ENCODE peak calls at places on chromosomes 3 and 15, in six cellular contexts. P is RWPE1, F is tibial artery, M is astrocyte of the spinal cord, R is neural crest cell, Q is adrenal gland. I is an unnamed sample.

GRCh38 chr3:30612422-30613134 is 6.2 kb downstream of the TGFBR2 start:
- DNase-seq in P (no peak), F (no peak), M (no peak), R (no peak), Q (no peak), I (no peak)

GRCh38 chr3:44920081-44920480 is 45.7 kb downstream of the TGM4 start:
- DNase-seq in P (no peak), F (peak), M (no peak), R (no peak), Q (no peak), I (no peak)

GRCh38 chr15:91855684-91856553 is 2.4 kb downstream of the SLCO3A1 start:
- DNase-seq in P (peak), F (no peak), M (no peak), R (no peak), Q (no peak), I (no peak)

GRCh38 chr15:42392309-42393024 is 33.2 kb downstream of the CAPN3 start:
- DNase-seq in P (no peak), F (no peak), M (no peak), R (peak), Q (no peak), I (no peak)

GRCh38 chr3:11059090-11059798 is 66.7 kb downstream of the SLC6A1 start:
- DNase-seq in P (peak), F (peak), M (peak), R (peak), Q (peak), I (no peak)

GRCh38 chr15:71392821-71393220 is 277.6 kb downstream of the THSD4 start:
- DNase-seq in P (no peak), F (no peak), M (no peak), R (no peak), Q (no peak), I (no peak)

GRCh38 chr3:57228734-57229505 is 1.4 kb downstream of the APPL1 start:
- DNase-seq in P (peak), F (no peak), M (peak), R (no peak), Q (peak), I (no peak)

GRCh38 chr15:90594297-90594696 is 64.6 kb downstream of the CRTC3 start:
- DNase-seq in P (peak), F (peak), M (no peak), R (no peak), Q (peak), I (peak)

GRCh38 chr3:167733961-167734497 is 663 bp downstream of the PDCD10 start:
- DNase-seq in P (peak), F (no peak), M (peak), R (no peak), Q (no peak), I (no peak)

GRCh38 chr15:85443593-85444328 is 63.4 kb downstream of the AKAP13 start:
- DNase-seq in P (peak), F (no peak), M (peak), R (no peak), Q (no peak), I (no peak)

GRCh38 chr3:13152826-13153710 is 79.8 kb upstream of the IQSEC1 start:
- DNase-seq in P (no peak), F (no peak), M (no peak), R (no peak), Q (no peak), I (no peak)

DNA sequence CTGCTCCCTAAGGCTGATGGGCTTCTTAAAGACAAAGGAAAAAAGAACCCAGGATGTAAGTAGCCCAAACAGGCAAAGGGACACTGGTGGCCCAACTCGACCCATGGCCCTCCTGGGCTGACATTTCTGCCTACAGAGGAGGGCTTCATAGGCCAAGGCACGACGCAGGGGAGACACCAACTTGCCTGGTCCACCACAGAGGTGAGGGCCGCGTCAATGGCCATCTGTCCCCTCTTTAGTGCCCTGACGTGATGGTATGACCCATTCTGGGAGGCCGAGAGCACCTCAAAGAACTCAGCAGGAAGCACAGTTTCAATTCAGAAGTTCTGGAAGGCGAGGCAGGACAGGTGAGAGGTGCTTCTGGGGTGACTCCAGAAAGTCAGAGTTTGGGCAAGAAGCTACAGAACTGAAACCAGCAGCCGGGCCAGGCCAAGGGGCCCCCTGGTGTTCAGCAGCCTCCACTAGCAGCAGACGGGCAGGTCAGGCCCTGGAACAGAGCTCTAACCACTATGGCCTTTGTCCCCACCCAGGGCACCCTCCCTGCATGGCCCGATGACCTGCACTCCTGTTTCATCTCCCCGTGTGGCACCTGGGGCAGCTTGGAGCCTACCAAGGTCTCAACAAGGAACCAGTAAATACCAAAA is 45.1 kb downstream of the HMCES start:
- DNase-seq in P (no peak), F (no peak), M (no peak), R (no peak), Q (no peak), I (no peak)
- TF ChIP-seq CTCF in P (no peak), F (no peak), M (no peak), R (no peak), Q (no peak), I (no peak)

GRCh38 chr3:20668411-20668810 is 482.4 kb upstream of the SGO1 start:
- DNase-seq in P (no peak), F (no peak), M (no peak), R (no peak), Q (peak), I (no peak)
- TF ChIP-seq CTCF in P (no peak), F (no peak), M (no peak), R (no peak), Q (no peak), I (no peak)

GRCh38 chr15:48176097-48176496 is 2.0 kb downstream of the MYEF2 start:
- DNase-seq in P (no peak), F (no peak), M (peak), R (no peak), Q (no peak), I (no peak)

GRCh38 chr15:48177383-48177874 is 666 bp downstream of the MYEF2 start:
- DNase-seq in P (peak), F (no peak), M (peak), R (no peak), Q (peak), I (no peak)

GRCh38 chr15:48178612-48178931 is 477 bp upstream of the MYEF2 start:
- DNase-seq in P (no peak), F (no peak), M (no peak), R (no peak), Q (no peak), I (no peak)

GRCh38 chr15:48176957-48177356 is 1.1 kb downstream of the MYEF2 start:
- DNase-seq in P (no peak), F (no peak), M (no peak), R (no peak), Q (no peak), I (no peak)

DNA sequence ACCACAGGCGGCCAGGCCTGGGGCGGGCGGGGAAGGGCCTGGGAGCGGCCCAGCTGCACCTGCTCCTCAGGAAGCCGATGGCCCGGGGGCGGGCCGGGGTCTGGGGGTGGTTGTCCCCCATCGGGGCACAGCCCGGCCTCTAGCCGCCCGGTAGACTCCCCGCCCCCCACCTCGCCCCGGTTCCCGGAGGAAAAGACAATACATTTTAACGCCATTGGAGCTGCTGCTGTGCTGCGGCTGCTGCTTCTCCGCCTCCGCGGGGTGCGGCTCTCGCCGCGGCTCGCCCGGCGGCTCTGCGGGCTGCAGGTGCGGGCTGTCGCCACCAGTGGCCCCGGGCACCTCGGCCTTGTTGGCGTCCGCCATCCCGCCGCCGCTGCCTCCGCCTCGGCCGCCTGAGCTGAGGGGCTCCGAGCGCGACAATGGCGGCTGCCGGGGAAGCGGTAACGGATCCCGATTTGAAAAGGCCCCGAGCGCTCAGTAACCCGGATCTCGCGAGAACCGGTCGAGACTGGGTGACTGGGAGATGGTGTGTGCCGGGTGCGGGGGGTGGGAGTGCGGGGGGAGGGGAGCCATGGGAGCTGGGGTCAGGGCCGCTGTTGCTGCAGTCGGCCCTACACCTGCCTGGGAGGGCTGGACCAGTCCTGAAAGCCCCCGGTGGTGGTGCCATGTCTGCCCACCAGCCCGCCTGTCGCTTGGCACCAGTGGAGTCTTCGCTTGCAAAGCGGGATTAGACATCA is at the start of gene MYEF2:
- DNase-seq in P (peak), F (peak), M (peak), R (peak), Q (peak), I (peak)
- TF ChIP-seq CTCF in P (no peak), F (no peak), M (no peak), R (peak), Q (peak), I (no peak)

GRCh38 chr3:99114565-99115291 is 213.2 kb upstream of the DCBLD2 start:
- DNase-seq in P (peak), F (no peak), M (peak), R (no peak), Q (peak), I (no peak)
- TF ChIP-seq CTCF in P (peak), F (no peak), M (peak), R (peak), Q (peak), I (no peak)

DNA sequence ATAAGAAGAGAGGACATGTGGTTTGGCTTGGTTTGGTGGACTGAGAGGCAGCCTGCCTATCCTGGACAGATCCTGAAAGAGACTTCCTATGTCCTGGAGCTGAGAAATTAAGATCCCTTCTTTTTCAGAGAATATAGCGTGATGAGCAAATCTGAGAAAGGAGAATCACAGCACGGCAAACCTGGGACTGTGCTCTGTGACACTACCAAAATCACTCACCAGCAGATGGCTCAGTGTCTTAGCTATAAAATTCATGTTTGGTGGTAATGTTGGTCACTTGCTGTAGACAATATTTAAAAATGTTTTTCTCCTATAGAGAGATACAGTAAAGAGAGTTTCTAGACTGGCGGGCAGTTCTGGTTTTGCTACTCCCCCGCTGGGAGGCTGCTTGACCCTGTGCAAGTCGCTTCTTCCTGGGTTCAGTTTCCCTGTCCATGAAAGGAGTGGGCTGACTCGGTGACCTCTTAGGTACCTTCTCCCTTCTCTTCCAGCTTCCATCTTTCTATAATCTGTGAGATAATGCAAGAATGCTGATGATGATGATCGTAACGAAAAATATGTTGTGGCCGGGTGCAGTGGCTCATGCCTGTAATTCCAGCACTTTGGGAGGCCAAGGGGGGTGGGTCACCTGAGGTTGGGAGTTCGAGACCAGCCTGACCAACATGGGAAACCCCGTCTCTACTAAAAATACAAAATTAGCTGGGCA is 7.6 kb upstream of the HES1 start:
- DNase-seq in P (no peak), F (no peak), M (no peak), R (no peak), Q (no peak), I (no peak)
- TF ChIP-seq CTCF in P (no peak), F (no peak), M (no peak), R (no peak), Q (peak), I (no peak)

DNA sequence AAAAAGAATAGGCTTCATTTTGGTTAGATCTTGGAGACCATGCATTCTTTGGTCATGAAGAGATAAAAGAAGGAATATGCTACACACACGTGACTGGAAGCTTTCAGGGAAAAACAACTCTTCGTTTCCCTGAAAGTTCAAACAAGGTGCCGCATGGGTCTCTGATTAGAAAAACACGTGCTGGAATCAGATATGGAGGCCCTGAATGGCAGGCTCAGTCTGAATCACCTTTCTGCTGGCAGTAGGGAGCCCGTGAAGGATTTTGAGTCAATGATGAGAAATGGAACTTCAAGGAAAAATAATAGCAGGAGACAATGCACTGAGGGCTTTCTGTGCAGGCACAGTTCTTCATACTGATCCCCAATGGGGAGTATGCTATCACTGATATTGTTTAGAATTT is 99.8 kb upstream of the LRRN1 start:
- DNase-seq in P (no peak), F (no peak), M (no peak), R (no peak), Q (no peak), I (no peak)
- TF ChIP-seq CTCF in P (no peak), F (no peak), M (no peak), R (no peak), Q (no peak), I (no peak)

DNA sequence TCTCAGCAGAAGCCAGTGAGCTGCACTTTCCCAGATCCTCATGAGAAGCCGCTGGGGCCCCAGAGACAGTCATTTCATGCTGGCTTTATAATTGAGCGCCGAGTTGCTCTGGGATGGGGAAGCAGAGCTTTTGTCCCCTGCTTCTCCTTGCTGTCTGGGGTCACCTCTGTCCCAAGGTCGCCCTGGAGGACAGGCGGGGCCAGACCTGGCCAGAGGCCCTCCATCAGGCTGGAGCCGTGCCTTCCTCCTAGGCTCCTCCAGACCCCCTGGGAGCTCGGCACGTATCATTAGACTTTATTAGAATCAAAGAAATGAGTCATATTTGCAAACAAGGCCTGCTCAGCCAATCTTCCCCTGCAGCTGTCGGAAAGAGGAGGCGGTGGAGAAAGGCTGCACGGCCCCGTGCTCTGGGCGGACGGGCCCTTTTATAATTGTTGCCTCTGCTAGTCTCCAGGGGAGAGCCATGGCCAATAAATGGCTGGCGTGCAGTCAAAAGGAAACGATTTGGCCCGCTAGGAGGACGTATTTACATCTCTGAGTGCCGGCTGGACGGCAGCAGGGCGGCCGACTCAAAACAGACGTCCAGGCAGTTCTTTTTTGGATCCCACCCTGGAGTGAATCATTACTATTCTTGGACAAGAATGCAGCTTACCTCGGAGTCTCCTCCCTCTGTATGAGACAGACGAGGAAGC is 50.4 kb downstream of the SLC6A6 start:
- DNase-seq in P (peak), F (peak), M (peak), R (no peak), Q (peak), I (peak)
- TF ChIP-seq CTCF in P (no peak), F (peak), M (no peak), R (no peak), Q (peak), I (no peak)

GRCh38 chr15:74458473-74458872 is 2.5 kb downstream of the UBL7 start:
- DNase-seq in P (no peak), F (no peak), M (no peak), R (no peak), Q (no peak), I (no peak)

GRCh38 chr15:74461847-74462511 is 1.0 kb upstream of the UBL7 start:
- DNase-seq in P (peak), F (no peak), M (no peak), R (no peak), Q (no peak), I (no peak)

GRCh38 chr15:74460298-74460697 is 662 bp downstream of the UBL7 start:
- DNase-seq in P (peak), F (no peak), M (no peak), R (no peak), Q (no peak), I (no peak)

GRCh38 chr15:74463634-74464033 is 2.7 kb upstream of the UBL7 start:
- DNase-seq in P (no peak), F (no peak), M (no peak), R (no peak), Q (no peak), I (no peak)

GRCh38 chr15:74460903-74461846 is at the start of gene UBL7:
- DNase-seq in P (peak), F (peak), M (peak), R (peak), Q (peak), I (peak)
- TF ChIP-seq CTCF in P (peak), F (no peak), M (peak), R (peak), Q (no peak), I (no peak)

I was measured in omental fat pad.